ENCODE peak calls at places on chromosomes 7 and 10, in seven cellular contexts. R is neural crest cell, P is ureter, T is tibial nerve, A is amygdala, Z is left ventricle myocardium superior, C is Daoy. G is an unnamed sample.

GRCh38 chr7:32102432-32102851 is 32.2 kb upstream of the PDE1C start:
- DNase-seq in C (peak), A (no peak), T (no peak), P (no peak), Z (peak), R (no peak), G (no peak)

GRCh38 chr10:60230892-60231291 is 158.8 kb downstream of the ANK3 start:
- DNase-seq in Z (no peak), R (no peak), C (no peak), A (no peak), T (no peak), P (no peak), G (no peak)

GRCh38 chr10:69839696-69840345 is 38.1 kb downstream of the COL13A1 start:
- DNase-seq in P (no peak), R (no peak), C (peak), T (no peak), Z (no peak), A (no peak), G (no peak)

GRCh38 chr10:89421018-89421476 is 6.7 kb downstream of the IFIT5 start:
- DNase-seq in C (no peak), A (no peak), R (no peak), T (no peak), P (no peak), Z (no peak), G (no peak)

GRCh38 chr10:110214380-110214826 is 7.0 kb downstream of the MXI1 start:
- DNase-seq in P (no peak), A (no peak), R (no peak), Z (no peak), T (no peak), C (no peak), G (no peak)

GRCh38 chr7:44101304-44101965 is 2.7 kb upstream of the AEBP1 start:
- DNase-seq in C (no peak), T (no peak), Z (no peak), A (no peak), R (no peak), P (no peak), G (no peak)

GRCh38 chr7:41997151-41997550 is 239.9 kb downstream of the GLI3 start:
- DNase-seq in C (no peak), R (no peak), T (no peak), Z (no peak), P (no peak), A (no peak), G (no peak)

GRCh38 chr10:69352569-69353264 is 64.0 kb downstream of the TACR2 start:
- DNase-seq in A (no peak), P (no peak), R (no peak), C (no peak), Z (no peak), T (no peak), G (no peak)

GRCh38 chr7:15862016-15862780 is 175.7 kb upstream of the MEOX2 start:
- DNase-seq in R (no peak), P (no peak), Z (no peak), T (no peak), C (no peak), A (no peak), G (no peak)

GRCh38 chr7:21352540-21353387 is 75.1 kb upstream of the SP4 start:
- DNase-seq in A (no peak), R (no peak), P (no peak), Z (no peak), C (no peak), T (no peak), G (no peak)

GRCh38 chr10:8803992-8804391 is 749.5 kb downstream of the GATA3 start:
- DNase-seq in R (no peak), C (no peak), Z (no peak), P (no peak), A (no peak), T (no peak), G (no peak)

GRCh38 chr10:108911814-108912541 is 1011.3 kb downstream of the XPNPEP1 start:
- DNase-seq in R (peak), A (no peak), T (peak), Z (peak), P (peak), C (no peak), G (peak)

GRCh38 chr7:17611611-17612010 is 313.2 kb downstream of the AHR start:
- DNase-seq in R (no peak), C (no peak), A (no peak), Z (no peak), T (no peak), P (no peak), G (no peak)

GRCh38 chr7:140074780-140075179 is 12.0 kb upstream of the PARP12 start:
- DNase-seq in P (no peak), A (no peak), T (no peak), R (no peak), C (no peak), Z (no peak), G (no peak)

GRCh38 chr7:111224354-111225231 is 133.7 kb downstream of the LRRN3 start:
- DNase-seq in A (no peak), C (no peak), R (no peak), P (no peak), T (no peak), Z (no peak), G (no peak)

GRCh38 chr10:24318517-24318916 is 109.6 kb downstream of the KIAA1217 start:
- DNase-seq in Z (no peak), C (no peak), A (no peak), P (no peak), R (no peak), T (no peak), G (no peak)

GRCh38 chr7:75756340-75757297 is 15.4 kb downstream of the CCL26 start:
- DNase-seq in A (no peak), P (no peak), Z (no peak), C (peak), T (no peak), R (peak), G (no peak)

GRCh38 chr10:61869772-61870520 is 31.6 kb upstream of the ARID5B start:
- DNase-seq in Z (no peak), T (no peak), P (no peak), C (no peak), R (no peak), A (no peak), G (no peak)

GRCh38 chr7:133770863-133771492 is 356.2 kb upstream of the LRGUK start:
- DNase-seq in R (no peak), Z (no peak), T (no peak), A (no peak), C (peak), P (no peak), G (no peak)

GRCh38 chr7:144784943-144785342 is 50.9 kb downstream of the TPK1 start:
- DNase-seq in Z (no peak), P (no peak), C (peak), A (no peak), T (peak), R (no peak), G (no peak)